ENCODE peak calls at places on chromosome 17, in eight cellular contexts. Q is right lobe of liver; E is HAP-1; R is esophagus squamous epithelium; T is heart left ventricle; H is effector memory CD4-positive, alpha-beta T cell; F is CD8-positive, alpha-beta memory T cell; U is mucosa of descending colon. S is an unnamed sample. For H3K4me1, the result is how much of the 10 kb centered on the place peaks cover.

GRCh38 chr17:73156166-73156840 is 8.5 kb upstream of the SSTR2 start:
- DNase-seq in R (no peak), U (peak), Q (peak), F (peak), E (peak), H (peak), T (peak), S (peak)

GRCh38 chr17:52106638-52107261 is 51.8 kb downstream of the CA10 start:
- DNase-seq in E (peak), R (no peak), H (peak), T (no peak), Q (no peak), F (no peak), U (peak), S (no peak)

GRCh38 chr17:17944743-17945142 is 27.5 kb downstream of the TOM1L2 start:
- DNase-seq in E (no peak), T (no peak), Q (no peak), U (no peak), H (no peak), F (no peak), R (no peak), S (no peak)

GRCh38 chr17:19538095-19539039 is 4.7 kb downstream of the SLC47A1 start:
- DNase-seq in R (no peak), E (no peak), F (no peak), U (no peak), T (peak), H (no peak), Q (peak), S (no peak)

GRCh38 chr17:43146649-43147048 is 21.5 kb upstream of the BRCA1 start:
- DNase-seq in U (no peak), Q (no peak), F (no peak), T (no peak), R (no peak), E (no peak), H (no peak), S (no peak)

GRCh38 chr17:17781591-17782424 is 55.0 kb downstream of the SREBF1 start:
- DNase-seq in Q (peak), H (peak), E (peak), T (peak), U (peak), F (peak), R (no peak), S (peak)

GRCh38 chr17:77356690-77357201 is 216.0 kb downstream of the SEC14L1 start:
- DNase-seq in Q (peak), T (no peak), R (no peak), E (no peak), H (no peak), U (no peak), F (no peak), S (peak)

GRCh38 chr17:54968954-54969400 is 412 bp downstream of the STXBP4 start:
- DNase-seq in H (no peak), E (no peak), F (no peak), R (no peak), U (no peak), Q (no peak), T (no peak), S (no peak)

GRCh38 chr17:45101883-45102811 is 30.2 kb downstream of the PLCD3 start:
- DNase-seq in E (no peak), H (no peak), T (no peak), F (no peak), U (no peak), R (no peak), Q (no peak), S (peak)

GRCh38 chr17:66343531-66344078 is 41.2 kb downstream of the PRKCA start:
- DNase-seq in Q (no peak), U (no peak), F (no peak), R (no peak), H (no peak), T (no peak), E (no peak), S (no peak)

GRCh38 chr17:36934144-36934758 is 3.0 kb upstream of the LHX1 start:
- DNase-seq in U (peak), R (no peak), T (no peak), Q (no peak), H (no peak), E (peak), F (no peak), S (no peak)

GRCh38 chr17:27612160-27612767 is 18.7 kb upstream of the LGALS9 start:
- DNase-seq in T (no peak), H (no peak), R (no peak), U (no peak), E (no peak), F (no peak), Q (no peak), S (no peak)

GRCh38 chr17:7716901-7717755 is at the start of gene DNAH2:
- DNase-seq in E (peak), R (no peak), F (no peak), U (peak), Q (peak), H (no peak), T (peak), S (peak)

GRCh38 chr17:21452377-21453143 is 76.4 kb downstream of the KCNJ12 start:
- DNase-seq in R (no peak), U (peak), H (no peak), E (no peak), T (peak), F (no peak), Q (peak), S (peak)

GRCh38 chr17:77572851-77573250 is 385.7 kb upstream of the TNRC6C start:
- DNase-seq in F (no peak), E (no peak), Q (no peak), H (no peak), U (no peak), T (no peak), R (no peak), S (no peak)

GRCh38 chr17:20941872-20942271 is 100.9 kb downstream of the USP22 start:
- DNase-seq in E (no peak), T (no peak), Q (no peak), U (no peak), R (no peak), H (no peak), F (no peak), S (no peak)

GRCh38 chr17:73003487-73003886 is 89.0 kb downstream of the SLC39A11 start:
- DNase-seq in F (no peak), H (no peak), T (no peak), Q (no peak), R (no peak), U (no peak), E (no peak), S (no peak)

GRCh38 chr17:19537116-19537515 is 3.5 kb downstream of the SLC47A1 start:
- DNase-seq in R (no peak), Q (no peak), F (no peak), U (no peak), T (no peak), E (no peak), H (no peak), S (no peak)

GRCh38 chr17:9549215-9549614 is 26.4 kb downstream of the STX8 start:
- DNase-seq in F (no peak), E (no peak), Q (no peak), R (no peak), T (no peak), H (no peak), U (no peak), S (no peak)

GRCh38 chr17:49110504-49110903 is 22.1 kb upstream of the B4GALNT2 start:
- DNase-seq in F (no peak), R (no peak), T (no peak), E (no peak), Q (no peak), U (no peak), H (no peak), S (no peak)

GRCh38 chr17:51908841-51909537 is 249.5 kb downstream of the CA10 start:
- DNase-seq in Q (no peak), H (no peak), U (no peak), R (no peak), F (no peak), E (no peak), T (no peak), S (no peak)

GRCh38 chr17:64269687-64270649 is 6.9 kb upstream of the TEX2 start:
- DNase-seq in E (no peak), Q (no peak), T (no peak), U (no peak), F (no peak), H (no peak), R (no peak), S (no peak)

GRCh38 chr17:72240333-72240732 is 119.5 kb downstream of the SOX9 start:
- DNase-seq in E (no peak), H (no peak), T (no peak), Q (no peak), F (no peak), R (no peak), U (no peak), S (no peak)

GRCh38 chr17:13822671-13823070 is 220.9 kb upstream of the HS3ST3A1 start:
- DNase-seq in E (no peak), T (no peak), R (no peak), Q (no peak), U (no peak), F (no peak), H (no peak), S (no peak)

GRCh38 chr17:78678711-78679110 is 101.5 kb upstream of the DNAH17 start:
- DNase-seq in F (no peak), Q (no peak), T (no peak), H (no peak), E (no peak), R (no peak), U (no peak), S (no peak)

GRCh38 chr17:8119575-8120519 is 1.5 kb upstream of the ALOXE3 start:
- DNase-seq in H (peak), F (peak), R (no peak), U (peak), E (peak), Q (peak), T (peak), S (peak)

GRCh38 chr17:77392376-77393273 is 251.9 kb downstream of the SEC14L1 start:
- DNase-seq in U (peak), R (no peak), F (no peak), E (no peak), H (no peak), T (peak), Q (peak), S (peak)

GRCh38 chr17:54426287-54426886 is 474.3 kb upstream of the TOM1L1 start:
- DNase-seq in Q (no peak), F (no peak), U (no peak), T (no peak), E (peak), R (no peak), H (no peak), S (no peak)

DNA sequence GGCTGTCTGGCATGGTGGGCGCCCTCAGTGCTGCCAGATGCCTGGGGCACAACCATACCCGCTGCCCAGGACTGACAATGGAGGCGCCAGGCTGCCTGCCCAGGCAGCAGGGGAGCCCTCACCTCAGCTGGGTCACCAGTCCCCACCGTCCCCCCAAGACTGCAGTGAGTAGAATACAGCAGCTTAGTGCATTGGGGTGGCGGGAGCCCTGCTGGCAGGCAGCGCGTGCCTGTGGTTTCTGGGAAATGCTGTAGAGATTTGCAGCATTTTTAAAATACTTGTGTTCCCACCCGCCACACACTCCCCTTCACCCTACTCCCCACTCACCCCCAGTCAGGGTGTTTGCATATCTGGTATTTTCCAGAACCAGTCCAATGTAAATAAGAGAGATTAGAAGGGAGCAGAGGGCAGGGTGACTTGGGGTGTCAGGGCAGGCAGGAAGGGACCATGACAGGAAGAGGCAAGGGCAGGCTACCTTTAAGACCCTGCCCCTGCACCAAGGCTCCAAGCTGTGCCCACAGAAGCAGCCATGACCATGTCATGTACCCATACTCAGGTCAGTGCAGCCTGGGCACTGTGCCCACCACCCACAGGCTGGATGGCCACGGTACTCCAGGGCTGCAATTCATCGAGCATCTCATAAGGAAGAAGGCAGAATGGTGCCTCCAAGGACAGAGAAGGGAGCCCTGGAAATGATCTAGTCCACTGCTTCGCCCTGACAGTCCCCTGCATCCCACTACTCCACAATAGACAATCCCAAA is 21.5 kb downstream of the MYO18A start:
- DNase-seq in E (no peak), H (no peak), R (no peak), F (no peak), U (no peak), T (no peak), Q (no peak), S (peak)
- H3K4me1 ChIP-seq in E (under half), H (under half), R (half or more), F (under half), U (half or more), T (under half), Q (half or more), S (half or more)

DNA sequence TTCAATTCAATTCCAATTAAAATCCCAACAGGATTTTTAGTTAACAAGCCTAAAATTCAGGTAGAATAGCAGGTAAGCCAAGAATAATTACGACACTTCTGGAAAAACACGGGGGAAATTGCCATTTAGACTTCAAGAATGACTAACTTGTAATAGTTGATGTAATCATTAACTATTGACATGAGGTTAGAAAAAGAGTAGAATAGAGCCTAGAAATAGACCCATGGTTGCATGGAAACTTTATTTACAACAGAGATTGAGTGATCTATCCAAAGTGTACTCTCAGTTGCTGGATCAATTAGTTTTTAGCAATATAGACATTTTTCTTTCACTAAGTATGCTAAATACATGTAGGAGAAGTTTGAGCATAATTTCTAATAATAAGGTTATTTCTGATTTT is 3.6 kb upstream of the SLC13A5 start:
- DNase-seq in T (no peak), F (no peak), E (no peak), U (no peak), Q (no peak), R (no peak), H (no peak), S (no peak)
- H3K4me1 ChIP-seq in T (under half), F (under half), E (under half), U (under half), Q (under half), R (under half), H (under half), S (under half)

DNA sequence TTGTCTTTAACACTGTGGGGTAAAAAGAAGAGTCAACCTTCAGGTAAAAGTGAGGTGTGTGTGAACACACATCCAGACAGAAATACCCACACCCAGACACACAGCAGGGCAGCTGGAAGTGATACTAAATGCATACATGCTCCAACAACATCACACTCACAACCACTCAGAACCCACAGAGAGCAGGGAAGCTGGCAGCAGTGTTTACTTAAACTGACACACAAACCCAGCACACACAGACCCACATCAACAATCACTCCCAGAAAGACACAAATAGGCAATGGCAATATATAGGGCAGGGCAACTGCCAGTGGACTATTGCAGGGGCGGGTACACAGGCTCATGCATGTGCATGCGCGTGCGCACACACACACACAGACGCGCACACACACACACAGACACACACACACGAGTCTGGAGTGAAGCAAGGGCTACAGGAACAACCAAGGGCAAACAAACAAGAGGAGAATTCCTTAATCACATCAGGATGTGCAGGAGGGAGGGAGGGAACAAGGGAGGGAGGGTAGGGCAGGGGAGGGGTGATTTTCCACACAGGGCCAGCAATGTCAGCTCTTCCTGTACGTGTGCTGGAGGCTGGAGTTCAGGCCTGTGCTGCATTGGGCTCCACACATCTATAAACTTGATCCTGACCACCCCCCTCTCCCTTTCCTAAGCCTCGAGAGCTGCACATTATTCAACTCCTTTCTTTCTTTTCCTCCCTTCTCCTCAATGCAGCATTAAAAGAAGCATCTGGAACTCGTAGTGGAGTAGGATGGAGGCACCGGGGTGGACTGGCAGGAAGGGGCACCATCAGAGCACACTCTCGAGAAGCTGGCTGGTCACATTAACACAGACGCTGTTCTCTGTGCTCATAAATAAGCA is 30.1 kb downstream of the HIC1 start:
- DNase-seq in E (no peak), U (peak), R (no peak), Q (no peak), H (no peak), F (no peak), T (peak), S (peak)
- H3K4me1 ChIP-seq in E (under half), U (half or more), R (half or more), Q (under half), H (under half), F (under half), T (half or more), S (half or more)

GRCh38 chr17:74755533-74755932 is 7.1 kb downstream of the NHERF1 start:
- DNase-seq in R (no peak), T (no peak), F (no peak), E (no peak), U (no peak), H (no peak), Q (no peak), S (no peak)

GRCh38 chr17:74752415-74752814 is 4.0 kb downstream of the NHERF1 start:
- DNase-seq in T (no peak), E (no peak), U (no peak), F (no peak), R (no peak), Q (no peak), H (no peak), S (no peak)

GRCh38 chr17:74756891-74757290 is 8.5 kb downstream of the NHERF1 start:
- DNase-seq in R (no peak), T (no peak), E (no peak), H (no peak), F (no peak), Q (no peak), U (no peak), S (no peak)

GRCh38 chr17:74752822-74753401 is 4.5 kb downstream of the NHERF1 start:
- DNase-seq in Q (no peak), T (no peak), R (no peak), H (no peak), F (no peak), U (no peak), E (no peak), S (no peak)

DNA sequence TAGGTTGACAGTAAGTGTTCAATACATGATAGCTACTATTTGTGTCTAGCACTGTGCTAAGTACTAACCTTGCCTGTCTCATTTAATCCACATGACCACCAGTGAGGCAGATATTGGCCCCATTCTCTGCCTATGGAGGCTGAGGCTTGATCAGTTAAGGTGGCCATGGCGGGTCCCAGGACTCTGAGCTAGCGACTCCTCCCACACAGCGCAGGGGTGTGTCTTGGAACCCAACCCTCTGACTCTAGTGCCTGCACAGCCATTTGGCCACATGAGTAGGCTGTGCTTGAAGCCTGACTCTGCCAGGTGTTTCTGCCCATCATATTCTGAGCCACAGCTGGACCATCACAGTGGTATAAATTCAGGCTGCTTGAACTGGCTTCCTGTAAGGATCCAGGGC is 6.4 kb downstream of the NHERF1 start:
- DNase-seq in F (no peak), H (no peak), Q (no peak), U (no peak), E (no peak), T (no peak), R (no peak), S (no peak)
- H3K4me1 ChIP-seq in F (half or more), H (half or more), Q (half or more), U (half or more), E (under half), T (under half), R (half or more), S (under half)

DNA sequence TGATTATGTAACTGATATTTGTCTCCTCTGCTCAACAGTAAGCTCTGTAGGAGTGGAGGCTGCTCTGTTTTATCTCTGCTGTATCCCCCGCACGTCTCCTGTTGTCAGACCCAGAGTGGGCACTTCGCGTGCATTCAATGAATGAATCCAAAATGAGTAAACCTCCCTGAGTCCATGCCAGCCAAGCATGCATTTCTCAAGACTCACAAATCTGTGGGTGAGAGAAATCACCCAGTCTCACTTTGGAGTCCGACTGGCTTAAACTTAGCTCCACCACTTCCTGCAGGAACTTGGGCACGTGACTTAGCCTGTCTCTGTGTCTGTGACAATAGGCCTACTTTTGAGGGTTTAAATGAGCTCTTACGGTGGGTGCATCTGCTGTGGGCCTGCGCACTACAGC is 3.7 kb downstream of the PNPO start:
- DNase-seq in H (no peak), T (no peak), Q (no peak), F (no peak), R (no peak), U (no peak), E (no peak), S (no peak)
- H3K4me1 ChIP-seq in H (under half), T (under half), Q (half or more), F (half or more), R (under half), U (under half), E (under half), S (half or more)

GRCh38 chr17:50132104-50132794 is 2.3 kb upstream of the SAMD14 start:
- DNase-seq in R (no peak), H (no peak), T (no peak), F (no peak), U (no peak), Q (no peak), E (no peak), S (no peak)
- H3K4me1 ChIP-seq in R (under half), H (under half), T (under half), F (under half), U (under half), Q (under half), E (under half), S (under half)

S was measured in kidney.